ENCODE peak calls at places on chromosomes 16 and 17, in four cellular contexts. K, D, C and H are unnamed samples.

GRCh38 chr17:53655591-53655990 is 167.1 kb upstream of the KIF2B start:
- DNase-seq in K (no peak), C (no peak), D (no peak), H (no peak)

GRCh38 chr16:67541391-67542263 is 13.0 kb downstream of the RIPOR1 start:
- DNase-seq in D (no peak), C (peak), K (no peak), H (no peak)

GRCh38 chr16:66064811-66065530 is 301.5 kb upstream of the CDH5 start:
- DNase-seq in K (no peak), D (no peak), C (no peak), H (no peak)

GRCh38 chr17:44351464-44351863 is 6.4 kb downstream of the GRN start:
- DNase-seq in C (no peak), K (no peak), D (peak), H (no peak)

GRCh38 chr16:26969589-26970217 is 97.0 kb upstream of the C16orf82 start:
- DNase-seq in D (no peak), C (no peak), K (no peak), H (no peak)

GRCh38 chr17:8622191-8622590 is 8.3 kb downstream of the MYH10 start:
- DNase-seq in C (no peak), D (no peak), K (no peak), H (no peak)

GRCh38 chr16:72645526-72645925 is 402.4 kb downstream of the ZFHX3 start:
- DNase-seq in D (no peak), C (no peak), K (no peak), H (no peak)

GRCh38 chr17:8955560-8955959 is 9.9 kb downstream of the PIK3R5 start:
- DNase-seq in K (no peak), C (no peak), D (no peak), H (no peak)

GRCh38 chr16:48834576-48834975 is 224.6 kb upstream of the N4BP1 start:
- DNase-seq in D (no peak), C (no peak), K (no peak), H (no peak)

GRCh38 chr16:56684926-56685590 is 2.8 kb downstream of the MT1X start:
- DNase-seq in C (no peak), K (no peak), D (no peak), H (no peak)

GRCh38 chr16:56684256-56684925 is 2.1 kb downstream of the MT1X start:
- DNase-seq in K (no peak), C (no peak), D (no peak), H (no peak)

GRCh38 chr16:56682703-56683397 is 580 bp downstream of the MT1X start:
- DNase-seq in D (no peak), C (no peak), K (no peak), H (no peak)

GRCh38 chr16:56681939-56682702 is at the start of gene MT1X:
- DNase-seq in C (peak), K (peak), D (peak), H (peak)

GRCh38 chr16:56683424-56684162 is 1.3 kb downstream of the MT1X start:
- DNase-seq in K (no peak), D (no peak), C (no peak), H (no peak)
- TF ChIP-seq CTCF in K (no peak), D (peak), C (no peak), H (no peak)

GRCh38 chr17:27560668-27561067 is 70.3 kb upstream of the LGALS9 start:
- DNase-seq in K (no peak), D (no peak), C (no peak), H (no peak)

GRCh38 chr17:27559996-27560481 is 70.9 kb upstream of the LGALS9 start:
- DNase-seq in D (no peak), C (no peak), K (no peak), H (no peak)

GRCh38 chr17:27558842-27559505 is 72.0 kb upstream of the LGALS9 start:
- DNase-seq in D (no peak), C (no peak), K (no peak), H (no peak)

GRCh38 chr17:27558341-27558740 is 72.6 kb upstream of the LGALS9 start:
- DNase-seq in C (no peak), D (no peak), K (no peak), H (no peak)

GRCh38 chr17:27559506-27559931 is 71.5 kb upstream of the LGALS9 start:
- DNase-seq in C (no peak), D (no peak), K (no peak), H (no peak)
- TF ChIP-seq CTCF in C (no peak), D (no peak), K (no peak), H (no peak)

GRCh38 chr16:79777679-79778078 is 177.1 kb upstream of the MAF start:
- DNase-seq in D (no peak), C (no peak), K (no peak), H (no peak)

GRCh38 chr16:79772028-79772427 is 171.5 kb upstream of the MAF start:
- DNase-seq in K (no peak), C (no peak), D (no peak), H (no peak)

GRCh38 chr16:79770244-79771064 is 169.9 kb upstream of the MAF start:
- DNase-seq in K (peak), C (no peak), D (peak), H (peak)

DNA sequence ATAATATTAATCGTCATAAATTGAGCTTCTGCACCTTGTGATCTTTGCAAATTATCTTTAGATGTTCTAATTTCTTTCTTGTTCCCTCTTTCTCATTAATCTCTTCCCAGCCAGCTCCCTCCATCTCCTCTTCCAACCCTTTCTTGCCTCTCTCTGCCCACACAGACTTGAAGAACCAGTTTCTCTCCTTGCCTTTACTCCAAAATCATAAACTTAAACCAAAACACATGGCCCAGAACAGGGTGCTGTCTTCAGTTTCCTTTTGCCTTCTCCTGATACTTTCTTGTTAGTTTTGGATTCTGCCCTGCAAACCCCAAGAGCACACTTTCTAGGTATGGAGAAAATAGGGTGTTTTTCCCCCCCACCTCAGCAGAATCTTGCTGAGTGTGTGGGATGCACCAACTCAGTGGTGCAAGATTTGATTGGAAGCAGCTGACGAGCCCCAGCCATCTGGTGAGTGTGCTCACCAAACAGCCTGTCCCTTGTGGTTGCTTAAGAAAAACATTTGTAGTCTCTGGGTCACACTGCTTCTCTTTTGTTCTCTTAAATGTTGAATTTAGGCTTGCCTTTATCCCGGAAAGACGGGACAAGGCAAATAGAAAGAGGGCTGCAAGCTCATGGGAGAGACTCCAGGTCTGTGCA is 175.8 kb upstream of the MAF start:
- DNase-seq in C (no peak), K (no peak), D (no peak), H (no peak)
- TF ChIP-seq CTCF in C (no peak), K (no peak), D (no peak), H (no peak)

DNA sequence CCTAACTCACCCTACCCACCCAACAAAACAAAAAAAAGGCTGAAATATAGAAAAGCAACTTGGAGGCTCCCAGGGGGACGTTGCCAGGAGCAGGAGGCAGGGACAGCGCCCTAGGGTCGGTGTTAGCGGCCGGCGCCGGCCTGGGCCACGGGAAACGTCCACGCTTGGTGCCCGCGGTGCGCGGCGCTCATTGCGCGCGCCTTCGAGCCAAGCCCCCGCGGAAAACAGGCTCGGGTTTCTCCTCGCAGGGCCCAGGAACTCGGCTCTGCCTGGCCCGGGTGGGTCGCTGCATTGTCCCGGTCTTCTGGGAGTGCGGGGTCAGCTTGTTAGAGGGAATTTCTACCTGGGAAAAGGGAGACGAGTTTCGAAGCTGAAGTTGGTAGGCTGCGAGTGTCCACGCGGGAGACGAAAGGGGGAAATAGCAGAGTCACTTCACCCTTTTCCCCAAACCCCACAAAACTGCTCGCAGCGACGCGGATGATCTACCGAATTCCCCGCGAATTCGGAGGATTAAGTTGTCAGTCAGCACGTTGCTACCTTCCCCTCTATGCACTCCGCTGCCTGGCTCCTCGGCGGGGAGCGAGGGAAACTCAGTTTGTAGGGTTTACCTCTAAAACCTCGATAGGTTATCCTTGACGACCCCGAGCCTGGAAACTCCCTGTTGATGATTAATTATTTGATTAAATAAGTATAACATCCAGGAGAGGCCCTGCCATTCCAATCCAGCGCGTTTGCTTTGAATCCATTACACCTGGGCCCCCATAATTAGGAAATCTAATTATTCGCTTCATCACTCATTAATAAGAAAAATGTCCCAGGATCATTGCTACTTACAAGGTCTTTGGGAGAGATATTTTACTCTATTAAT is 751 bp upstream of the FOXC2 start:
- DNase-seq in K (no peak), D (no peak), C (no peak), H (peak)
- TF ChIP-seq CTCF in K (no peak), D (no peak), C (no peak), H (no peak)

GRCh38 chr16:1152651-1153259 is at the start of gene CACNA1H:
- DNase-seq in C (no peak), D (peak), K (peak), H (peak)
- TF ChIP-seq CTCF in C (peak), D (no peak), K (peak), H (peak)

GRCh38 chr16:2950400-2950724 is 13.7 kb upstream of the KREMEN2 start:
- DNase-seq in D (no peak), C (no peak), K (no peak), H (no peak)
- TF ChIP-seq CTCF in D (no peak), C (no peak), K (no peak), H (no peak)